ENCODE peak calls at places on chromosome 15, in six cellular contexts. N is thoracic aorta, H is endothelial cell, R is GM10248, T is AG04450, Z is cardiac fibroblast. D is an unnamed sample.
A peak's percentile ranks its signal among the peaks of the same experiment; 100 is the strongest.

GRCh38 chr15:42632100-42632675 is 56.8 kb downstream of the STARD9 start:
- DNase-seq in T (no peak), Z (no peak), R (no peak), N (no peak), H (no peak), D (no peak)

GRCh38 chr15:80367094-80367493 is 37.1 kb upstream of the ARNT2 start:
- DNase-seq in H (no peak), N (no peak), R (no peak), Z (peak; percentile 34), T (no peak), D (no peak)

GRCh38 chr15:82621970-82622369 is 25.2 kb downstream of the CPEB1 start:
- DNase-seq in H (no peak), R (no peak), Z (no peak), T (no peak), N (no peak), D (no peak)

GRCh38 chr15:33618300-33618699 is 307.5 kb downstream of the RYR3 start:
- DNase-seq in R (no peak), Z (no peak), T (no peak), H (no peak), N (no peak), D (no peak)

GRCh38 chr15:36831915-36832310 is 252.5 kb downstream of the CDIN1 start:
- DNase-seq in T (no peak), N (no peak), H (no peak), Z (no peak), R (no peak), D (no peak)

GRCh38 chr15:80698636-80699035 is 3.5 kb downstream of the ABHD17C start:
- DNase-seq in Z (no peak), R (no peak), N (no peak), T (no peak), H (no peak), D (no peak)

GRCh38 chr15:61327019-61327631 is 98.0 kb upstream of the RORA start:
- DNase-seq in N (no peak), Z (no peak), T (no peak), H (no peak), R (peak; percentile 23), D (no peak)

GRCh38 chr15:33242669-33243191 is 48.2 kb upstream of the FMN1 start:
- DNase-seq in Z (peak; percentile 43), R (no peak), H (peak; percentile 15), T (no peak), N (no peak), D (no peak)

GRCh38 chr15:64653757-64654156 is 121.6 kb downstream of the RBPMS2 start:
- DNase-seq in Z (peak; percentile 46), N (no peak), H (no peak), R (no peak), T (no peak), D (no peak)

GRCh38 chr15:48409623-48410022 is 78.4 kb downstream of the DUT start:
- DNase-seq in Z (no peak), R (no peak), N (no peak), T (no peak), H (no peak), D (no peak)

GRCh38 chr15:90413411-90414379 is 25.7 kb downstream of the IQGAP1 start:
- DNase-seq in N (no peak), R (no peak), T (no peak), H (no peak), Z (peak; percentile 64), D (no peak)

GRCh38 chr15:63553388-63553791 is 43.8 kb upstream of the FBXL22 start:
- DNase-seq in H (no peak), Z (peak; percentile 94), R (no peak), N (no peak), T (peak; percentile 83), D (no peak)

GRCh38 chr15:38129531-38130199 is 123.0 kb upstream of the SPRED1 start:
- DNase-seq in N (peak; percentile 85), T (peak; percentile 98), R (peak; percentile 29), Z (peak; percentile 100), H (no peak), D (no peak)

DNA sequence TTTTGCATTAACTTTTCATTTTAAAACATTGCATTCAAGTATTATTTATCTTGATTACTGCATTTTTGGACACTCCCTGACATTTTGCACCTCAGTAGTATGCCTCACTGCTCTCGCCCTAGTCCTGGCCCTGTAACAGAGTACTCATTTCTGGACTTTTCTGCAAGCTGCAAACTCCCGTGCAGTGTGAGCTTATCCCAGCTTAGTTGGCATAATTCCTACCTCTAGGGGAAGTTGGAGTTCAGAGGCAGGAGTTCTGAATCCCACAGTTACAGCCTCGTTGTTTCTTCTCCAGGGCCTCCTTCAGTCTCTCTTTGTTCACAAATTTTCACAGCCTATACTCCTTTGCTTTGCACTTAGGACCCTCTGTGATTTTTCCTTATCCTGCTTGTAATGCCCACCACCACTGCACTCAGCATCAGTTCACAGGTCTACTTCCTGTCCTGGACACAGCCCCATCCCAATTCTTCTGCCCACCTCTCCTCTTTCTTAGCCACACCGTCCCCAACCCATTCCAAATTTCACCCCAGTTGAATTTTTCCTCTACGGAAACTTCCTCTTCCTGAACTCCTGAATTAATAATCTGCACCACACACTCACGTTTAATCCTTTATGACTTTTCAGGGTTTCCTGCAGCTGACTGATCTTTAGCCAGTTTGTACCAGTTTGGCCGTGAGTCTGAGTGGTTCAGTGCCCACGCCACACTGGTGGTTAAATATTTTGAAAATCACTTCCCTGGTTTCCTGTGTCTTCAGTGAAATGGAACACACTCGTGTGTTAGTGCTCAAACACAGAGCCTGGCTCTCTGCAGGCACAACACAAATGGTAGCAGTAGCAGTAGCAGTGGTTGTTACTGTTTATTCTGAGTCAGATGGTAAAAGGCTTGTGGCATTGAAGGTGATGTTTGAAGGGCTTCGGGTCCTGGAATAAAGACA is 6.3 kb upstream of the CTSH start:
- DNase-seq in H (no peak), T (peak; percentile 26), N (no peak), Z (no peak), R (no peak), D (peak; percentile 0)
- TF ChIP-seq CTCF in H (no peak), T (peak; percentile 64), N (peak; percentile 41), Z (peak; percentile 8), R (no peak), D (peak; percentile 64)

GRCh38 chr15:26674467-26674866 is 98.4 kb downstream of the GABRB3 start:
- DNase-seq in T (no peak), H (no peak), Z (no peak), N (no peak), R (no peak), D (no peak)
- TF ChIP-seq CTCF in T (no peak), H (no peak), Z (no peak), N (no peak), R (no peak), D (no peak)

GRCh38 chr15:28918141-28918983 is 32.6 kb downstream of the APBA2 start:
- DNase-seq in N (no peak), H (peak; percentile 77), T (no peak), Z (peak; percentile 25), R (no peak), D (peak; percentile 84)
- TF ChIP-seq CTCF in N (no peak), H (peak; percentile 39), T (no peak), Z (peak; percentile 15), R (no peak), D (peak; percentile 31)

GRCh38 chr15:45387379-45388007 is 9.1 kb upstream of the GATM start:
- DNase-seq in N (no peak), T (no peak), H (no peak), Z (no peak), R (no peak), D (no peak)
- TF ChIP-seq CTCF in N (no peak), T (no peak), H (no peak), Z (no peak), R (no peak), D (no peak)

GRCh38 chr15:25510146-25510545 is 71.3 kb upstream of the UBE3A start:
- DNase-seq in T (no peak), H (no peak), R (no peak), Z (no peak), N (no peak), D (no peak)

GRCh38 chr15:25509697-25510096 is 70.9 kb upstream of the UBE3A start:
- DNase-seq in N (no peak), R (no peak), Z (no peak), H (no peak), T (no peak), D (no peak)

GRCh38 chr15:25512957-25513356 is 74.1 kb upstream of the UBE3A start:
- DNase-seq in T (no peak), N (no peak), R (no peak), H (no peak), Z (no peak), D (no peak)

GRCh38 chr15:25504307-25504706 is 65.5 kb upstream of the UBE3A start:
- DNase-seq in R (no peak), H (no peak), N (no peak), T (peak; percentile 13), Z (peak; percentile 3), D (no peak)

GRCh38 chr15:25508369-25509002 is 69.7 kb upstream of the UBE3A start:
- DNase-seq in T (peak; percentile 7), Z (peak; percentile 62), N (no peak), H (no peak), R (no peak), D (no peak)
- TF ChIP-seq CTCF in T (peak; percentile 73), Z (peak; percentile 54), N (peak; percentile 75), H (peak; percentile 62), R (peak; percentile 39), D (peak; percentile 94)

DNA sequence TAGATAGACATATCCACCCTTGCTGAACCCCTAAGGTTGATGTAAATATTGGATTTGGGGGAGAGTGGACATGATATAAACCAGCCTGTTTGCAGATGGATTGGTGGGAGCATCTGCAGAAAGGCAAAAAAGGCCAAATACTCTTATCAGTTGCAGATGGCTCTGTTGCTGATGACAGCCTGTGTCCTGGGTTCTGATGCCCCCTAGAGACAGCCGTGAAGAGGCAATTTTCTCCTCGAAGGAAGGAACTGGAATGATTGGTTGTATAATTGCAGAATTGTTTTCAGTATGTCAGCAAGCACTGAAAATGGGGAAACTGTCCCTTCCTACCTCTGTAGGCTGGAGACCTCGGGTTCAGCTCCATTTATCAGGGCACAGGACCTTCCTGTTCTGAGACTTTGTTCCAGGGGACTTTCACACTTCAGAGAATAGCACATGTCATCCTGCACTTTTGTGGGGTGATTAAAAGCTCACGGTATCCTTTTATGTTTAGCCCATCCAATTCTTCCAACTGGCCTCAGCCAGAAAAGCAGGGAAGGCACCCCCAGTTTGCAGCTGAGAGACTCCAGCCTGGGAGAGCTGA is 103.0 kb downstream of the PGPEP1L start:
- DNase-seq in N (no peak), Z (peak; percentile 70), H (peak; percentile 42), R (peak; percentile 52), T (peak; percentile 39), D (no peak)
- TF ChIP-seq CTCF in N (peak; percentile 8), Z (peak; percentile 64), H (peak; percentile 25), R (peak; percentile 31), T (peak; percentile 78), D (peak; percentile 82)

GRCh38 chr15:69652906-69653305 is 200.3 kb downstream of the RPLP1 start:
- DNase-seq in T (no peak), H (no peak), N (no peak), Z (no peak), R (no peak), D (no peak)
- TF ChIP-seq CTCF in T (no peak), H (no peak), N (peak; percentile 42), Z (no peak), R (no peak), D (no peak)

GRCh38 chr15:67906382-67906781 is 66.5 kb upstream of the RNU6-1 start:
- DNase-seq in N (no peak), H (no peak), T (no peak), Z (peak; percentile 18), R (no peak), D (no peak)
- TF ChIP-seq CTCF in N (no peak), H (peak; percentile 20), T (peak; percentile 35), Z (peak; percentile 25), R (no peak), D (peak; percentile 56)

D was measured in chondrocyte.